ENCODE peak calls at places on chromosome 22, in six cellular contexts. A is NB4; J is stomach; F is dorsolateral prefrontal cortex; C is stimulated activated CD8-positive, alpha-beta memory T cell treated with anti-CD3 and anti-CD28 coated beads, Interleukin-15, amount 100 ng/mL, for 1 hour; S is adipocyte. O is an unnamed sample.

GRCh38 chr22:44192811-44193536 is 12.2 kb downstream of the PARVG start:
- DNase-seq in C (no peak), A (no peak), F (no peak), S (no peak), J (no peak), O (no peak)

GRCh38 chr22:45775569-45776312 is 104.1 kb downstream of the ATXN10 start:
- DNase-seq in F (no peak), C (no peak), J (no peak), S (no peak), A (no peak), O (peak)

GRCh38 chr22:30612789-30613188 is 5.8 kb downstream of the TCN2 start:
- DNase-seq in A (no peak), S (no peak), F (no peak), C (no peak), J (no peak), O (no peak)

GRCh38 chr22:23604939-23605712 is 25.0 kb upstream of the IGLL1 start:
- DNase-seq in A (no peak), F (no peak), S (no peak), C (no peak), J (no peak), O (no peak)

GRCh38 chr22:36763576-36763975 is 12.3 kb downstream of the IFT27 start:
- DNase-seq in S (no peak), J (peak), C (no peak), A (no peak), F (no peak), O (no peak)

GRCh38 chr22:19674129-19674928 is 40.0 kb upstream of the SEPTIN5 start:
- DNase-seq in F (no peak), S (no peak), C (no peak), A (no peak), J (no peak), O (no peak)

GRCh38 chr22:33923660-33924246 is 3.5 kb upstream of the LARGE1 start:
- DNase-seq in S (peak), A (peak), C (no peak), F (peak), J (peak), O (peak)

GRCh38 chr22:23013612-23014011 is 56.7 kb upstream of the GNAZ start:
- DNase-seq in F (no peak), A (no peak), S (no peak), J (no peak), C (no peak), O (no peak)

GRCh38 chr22:48705917-48706605 is 1121.6 kb downstream of the BRD1 start:
- DNase-seq in J (no peak), S (no peak), F (no peak), A (no peak), C (no peak), O (no peak)

GRCh38 chr22:20235453-20235991 is 32.6 kb downstream of the RTN4R start:
- DNase-seq in C (no peak), A (peak), S (no peak), F (no peak), J (no peak), O (no peak)

O was measured in stimulated activated naive B cell treated with anti-CD40 and anti-IgM and Interleukin-4, amounts not matched to agents 10 μg/mL and 1 μg/mL and 100 μg/mL, for 72 hours.